ENCODE peak calls at places on chromosomes 7 and 10, in four cellular contexts. C is CD8-positive, alpha-beta T cell; H is fibroblast of lung; W is adrenal gland. T is an unnamed sample.

GRCh38 chr7:139033346-139034114 is 2.3 kb downstream of the ZC3HAV1L start:
- DNase-seq in C (no peak), H (no peak), W (no peak), T (peak; percentile 55)

GRCh38 chr7:28156401-28156800 is 24.2 kb downstream of the JAZF1 start:
- DNase-seq in C (no peak), H (no peak), W (no peak), T (no peak)

GRCh38 chr10:51422311-51423120 is 276.9 kb downstream of the CSTF2T start:
- DNase-seq in C (peak; percentile 17), H (peak; percentile 80), W (peak; percentile 72), T (peak; percentile 10)

GRCh38 chr7:27080844-27081423 is 14.9 kb downstream of the HOXA1 start:
- DNase-seq in C (no peak), H (no peak), W (no peak), T (no peak)

GRCh38 chr7:55365103-55365679 is at the start of gene LANCL2:
- DNase-seq in C (peak; percentile 47), H (peak; percentile 40), W (peak; percentile 55), T (no peak)

GRCh38 chr10:86688398-86688921 is 20.1 kb downstream of the LDB3 start:
- DNase-seq in C (peak; percentile 44), H (peak; percentile 77), W (peak; percentile 51), T (no peak)

GRCh38 chr10:132722391-132722790 is 63.6 kb downstream of the NKX6-2 start:
- DNase-seq in C (no peak), H (no peak), W (no peak), T (no peak)

GRCh38 chr10:60963441-60964256 is 19.7 kb upstream of the RHOBTB1 start:
- DNase-seq in C (no peak), H (peak; percentile 39), W (no peak), T (no peak)

GRCh38 chr10:122323188-122323587 is 51.3 kb upstream of the PLEKHA1 start:
- DNase-seq in C (no peak), H (no peak), W (no peak), T (no peak)

GRCh38 chr10:97179731-97180366 is 5.9 kb downstream of the SLIT1 start:
- DNase-seq in C (no peak), H (no peak), W (no peak), T (no peak)

GRCh38 chr7:157139142-157140117 is 704 bp downstream of the UBE3C start:
- DNase-seq in C (peak; percentile 66), H (peak; percentile 39), W (peak; percentile 57), T (no peak)

GRCh38 chr7:67033251-67033650 is 36.6 kb downstream of the TYW1 start:
- DNase-seq in C (no peak), H (no peak), W (no peak), T (no peak)

GRCh38 chr10:44978570-44979280 is at the start of gene DEPP1:
- DNase-seq in C (no peak), H (peak; percentile 89), W (peak; percentile 92), T (peak; percentile 92)

GRCh38 chr10:106711313-106711906 is 453.1 kb downstream of the SORCS1 start:
- DNase-seq in C (peak; percentile 18), H (peak; percentile 2), W (peak; percentile 24), T (no peak)

GRCh38 chr10:12455774-12456173 is 106.4 kb downstream of the CAMK1D start:
- DNase-seq in C (no peak), H (peak; percentile 40), W (no peak), T (no peak)

GRCh38 chr10:53909791-53910190 is 891.2 kb downstream of the PCDH15 start:
- DNase-seq in C (no peak), H (no peak), W (no peak), T (no peak)

GRCh38 chr7:101816499-101817030 is 861 bp upstream of the CUX1 start:
- DNase-seq in C (no peak), H (peak; percentile 44), W (peak; percentile 57), T (no peak)

GRCh38 chr7:139725077-139725476 is 52.7 kb downstream of the HIPK2 start:
- DNase-seq in C (no peak), H (peak; percentile 96), W (no peak), T (no peak)

GRCh38 chr7:1248459-1249131 is 15.9 kb downstream of the UNCX start:
- DNase-seq in C (no peak), H (no peak), W (no peak), T (no peak)

GRCh38 chr7:5187605-5188004 is 2.4 kb upstream of the WIPI2 start:
- DNase-seq in C (no peak), H (no peak), W (no peak), T (no peak)

GRCh38 chr10:91247360-91248111 is 27.1 kb downstream of the PCGF5 start:
- DNase-seq in C (no peak), H (peak; percentile 39), W (no peak), T (no peak)

GRCh38 chr10:116115233-116115632 is 157.8 kb downstream of the GFRA1 start:
- DNase-seq in C (no peak), H (no peak), W (no peak), T (no peak)

GRCh38 chr10:88417337-88417736 is 165.8 kb downstream of the RNLS start:
- DNase-seq in C (no peak), H (peak; percentile 55), W (no peak), T (no peak)

GRCh38 chr7:1727812-1728570 is 57.9 kb downstream of the ELFN1 start:
- DNase-seq in C (no peak), H (no peak), W (no peak), T (no peak)

GRCh38 chr7:37495574-37496184 is 47.0 kb upstream of the ELMO1 start:
- DNase-seq in C (no peak), H (peak; percentile 58), W (no peak), T (no peak)

GRCh38 chr10:131921191-131921590 is 20.4 kb downstream of the PPP2R2D start:
- DNase-seq in C (no peak), H (no peak), W (no peak), T (no peak)

GRCh38 chr10:124550305-124551034 is 88.8 kb downstream of the LHPP start:
- DNase-seq in C (no peak), H (no peak), W (no peak), T (no peak)

GRCh38 chr10:86715836-86716235 is 40.6 kb upstream of the BMPR1A start:
- DNase-seq in C (no peak), H (no peak), W (no peak), T (no peak)

DNA sequence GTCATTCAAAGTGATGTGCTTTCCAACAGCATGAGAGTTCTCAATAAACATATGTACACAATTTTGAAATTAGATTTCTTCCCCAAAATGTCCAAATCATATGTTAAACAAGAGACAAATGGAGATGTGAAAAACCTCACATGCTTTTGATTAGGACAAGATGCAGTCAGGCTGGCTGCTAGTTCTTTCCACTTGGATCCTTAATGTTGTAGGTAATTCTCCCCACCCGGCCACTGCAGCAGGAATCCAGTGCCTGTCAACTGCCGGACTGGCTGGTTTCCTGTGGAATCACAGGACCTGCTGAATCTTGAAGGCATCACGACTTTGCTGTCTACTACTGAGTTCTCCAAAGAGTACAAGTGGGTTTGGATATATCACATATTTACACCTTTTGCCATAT is 138.6 kb upstream of the AKR1E2 start:
- DNase-seq in C (no peak), H (no peak), W (no peak), T (no peak)
- TF ChIP-seq CTCF in C (no peak), H (no peak), W (no peak), T (no peak)

GRCh38 chr10:113000876-113001598 is 51.0 kb downstream of the TCF7L2 start:
- DNase-seq in C (no peak), H (no peak), W (no peak), T (no peak)
- H3K4me3 ChIP-seq in C (no peak overlapping the region), H (no peak overlapping the region), W (no peak overlapping the region), T (no peak overlapping the region)

GRCh38 chr7:135620447-135620846 is 41.9 kb upstream of the STMP1 start:
- DNase-seq in C (no peak), H (no peak), W (no peak), T (no peak)
- H3K36me3 ChIP-seq in C (peaks cover 24% of the 10 kb centered on the region), H (peaks cover 5% of the 10 kb centered on the region), W (peaks cover 63% of the 10 kb centered on the region), T (no peaks in the 10 kb centered on the region)

GRCh38 chr10:3476186-3476585 is 303.6 kb upstream of the PITRM1 start:
- DNase-seq in C (no peak), H (no peak), W (no peak), T (no peak)
- TF ChIP-seq CTCF in C (no peak), H (no peak), W (no peak), T (no peak)

GRCh38 chr10:71269301-71270288 is 49.5 kb upstream of the SLC29A3 start:
- DNase-seq in C (no peak), H (peak; percentile 44), W (no peak), T (no peak)
- H3K4me3 ChIP-seq in C (no peak overlapping the region), H (no peak overlapping the region), W (no peak overlapping the region), T (no peak overlapping the region)

DNA sequence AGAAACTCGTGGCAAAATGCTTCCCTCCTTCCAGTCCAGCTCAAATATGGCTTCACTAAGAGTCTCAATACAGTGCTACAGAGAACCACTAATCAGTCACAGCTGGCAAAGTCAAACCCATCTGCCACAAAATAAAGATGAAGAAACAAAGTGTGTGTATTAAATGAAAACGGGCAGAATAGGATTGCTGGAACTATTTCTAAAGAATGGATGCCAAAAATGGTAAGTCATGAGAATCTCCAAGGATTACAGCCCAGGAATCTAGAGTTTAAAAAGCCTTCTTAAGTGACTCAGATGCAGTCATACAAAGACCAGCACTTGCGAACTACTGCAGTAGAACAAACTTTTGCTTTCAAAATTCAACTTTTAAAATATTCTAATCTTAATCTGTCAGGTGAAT is 61.9 kb downstream of the CACUL1 start:
- DNase-seq in C (no peak), H (peak; percentile 92), W (no peak), T (peak; percentile 10)
- H3K36me3 ChIP-seq in C (no peaks in the 10 kb centered on the region), H (peaks cover 2% of the 10 kb centered on the region), W (peaks cover 5% of the 10 kb centered on the region), T (no peaks in the 10 kb centered on the region)

DNA sequence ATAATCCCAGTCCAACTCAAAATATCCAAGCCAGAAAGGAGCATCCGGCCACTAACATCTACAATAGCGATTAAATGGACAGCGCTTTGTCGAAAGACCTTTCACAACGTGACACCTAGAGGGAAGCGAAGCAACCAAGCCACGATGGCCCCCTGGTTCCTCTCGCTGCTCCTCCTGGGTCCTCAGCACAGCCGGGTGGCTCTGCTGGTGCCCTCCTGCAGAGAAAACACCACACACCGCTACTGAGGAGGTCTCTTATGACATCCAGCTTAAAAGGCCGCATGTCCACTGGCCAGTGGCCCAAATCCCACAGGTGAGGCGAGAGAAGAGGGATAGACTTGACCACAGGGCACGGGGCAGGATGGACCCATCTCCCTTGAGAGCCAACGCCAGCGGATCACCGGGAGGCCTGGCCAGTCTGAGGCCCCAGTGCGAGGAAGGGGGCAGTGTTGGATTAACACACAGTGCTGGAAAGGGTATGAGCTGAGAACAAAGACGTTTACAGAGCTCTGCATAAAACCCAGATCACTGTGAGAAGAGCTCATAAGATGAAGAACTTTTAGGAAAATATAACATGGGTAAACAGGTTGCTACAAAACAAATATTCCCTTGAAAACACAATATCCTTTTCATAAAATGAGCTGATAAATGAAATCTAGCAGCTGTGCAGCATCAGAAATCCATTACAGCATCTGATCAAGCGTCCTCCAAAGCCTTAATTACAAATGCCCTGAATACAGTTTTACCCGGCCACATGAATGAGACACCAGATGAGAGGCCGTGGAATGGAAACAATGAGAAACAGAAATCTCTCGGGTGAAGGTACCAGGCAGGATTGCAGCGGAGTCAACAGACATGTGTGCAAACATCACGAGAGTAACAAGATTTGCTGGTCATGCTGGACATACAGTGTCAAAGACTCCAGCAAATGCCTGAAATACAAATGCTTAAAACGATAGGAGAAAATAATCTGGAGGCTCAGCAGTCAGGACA is 236.7 kb downstream of the DIP2C start:
- DNase-seq in C (no peak), H (peak; percentile 17), W (no peak), T (no peak)
- TF ChIP-seq CTCF in C (no peak), H (no peak), W (no peak), T (no peak)

GRCh38 chr10:73887038-73888015 is 13.0 kb upstream of the CAMK2G start:
- DNase-seq in C (no peak), H (peak; percentile 95), W (peak; percentile 84), T (no peak)
- H3K4me3 ChIP-seq in C (no peak overlapping the region), H (no peak overlapping the region), W (no peak overlapping the region), T (no peak overlapping the region)